ENCODE peak calls at places on chromosomes 13 and 19, in ten cellular contexts. One of them, this sample, is unnamed.

GRCh38 chr13:67635754-67636153 is 405.6 kb upstream of the PCDH9 start:
- DNase-seq in testis: no peak
- DNase-seq in endodermal cell: no peak
- DNase-seq in thoracic aorta: no peak
- DNase-seq in HL-60: no peak
- DNase-seq in mesendoderm: no peak
- DNase-seq in aorta: no peak
- DNase-seq in tibial artery: no peak
- DNase-seq in transverse colon: no peak
- DNase-seq in cardiac muscle cell: no peak
- DNase-seq in this sample: no peak

GRCh38 chr13:30429721-30430694 is 7.7 kb downstream of the UBE2L5 start:
- DNase-seq in cardiac muscle cell: no peak
- DNase-seq in transverse colon: no peak
- DNase-seq in aorta: no peak
- DNase-seq in testis: no peak
- DNase-seq in mesendoderm: peak; percentile 50
- DNase-seq in thoracic aorta: no peak
- DNase-seq in tibial artery: no peak
- DNase-seq in HL-60: no peak
- DNase-seq in endodermal cell: no peak
- DNase-seq in this sample: no peak

GRCh38 chr19:6925801-6926751 is 38.7 kb downstream of the ADGRE1 start:
- DNase-seq in thoracic aorta: no peak
- DNase-seq in aorta: no peak
- DNase-seq in HL-60: no peak
- DNase-seq in endodermal cell: peak; percentile 38
- DNase-seq in transverse colon: no peak
- DNase-seq in mesendoderm: no peak
- DNase-seq in tibial artery: no peak
- DNase-seq in testis: no peak
- DNase-seq in cardiac muscle cell: no peak
- DNase-seq in this sample: no peak

GRCh38 chr19:41564515-41565383 is 11.2 kb upstream of the CEACAM21 start:
- DNase-seq in HL-60: no peak
- DNase-seq in aorta: no peak
- DNase-seq in cardiac muscle cell: peak; percentile 30
- DNase-seq in tibial artery: no peak
- DNase-seq in transverse colon: no peak
- DNase-seq in testis: no peak
- DNase-seq in endodermal cell: peak; percentile 75
- DNase-seq in mesendoderm: peak; percentile 57
- DNase-seq in thoracic aorta: no peak
- DNase-seq in this sample: no peak

GRCh38 chr13:40292108-40292507 is 374.3 kb downstream of the FOXO1 start:
- DNase-seq in mesendoderm: no peak
- DNase-seq in HL-60: no peak
- DNase-seq in thoracic aorta: no peak
- DNase-seq in endodermal cell: no peak
- DNase-seq in tibial artery: no peak
- DNase-seq in aorta: no peak
- DNase-seq in transverse colon: no peak
- DNase-seq in testis: no peak
- DNase-seq in cardiac muscle cell: no peak
- DNase-seq in this sample: no peak

GRCh38 chr19:55801416-55801815 is 30.4 kb downstream of the NLRP11 start:
- DNase-seq in mesendoderm: no peak
- DNase-seq in tibial artery: no peak
- DNase-seq in cardiac muscle cell: no peak
- DNase-seq in aorta: no peak
- DNase-seq in thoracic aorta: no peak
- DNase-seq in HL-60: no peak
- DNase-seq in testis: no peak
- DNase-seq in endodermal cell: no peak
- DNase-seq in transverse colon: no peak
- DNase-seq in this sample: no peak

GRCh38 chr13:29906432-29907011 is 56.1 kb upstream of the UBL3 start:
- DNase-seq in aorta: no peak
- DNase-seq in thoracic aorta: no peak
- DNase-seq in tibial artery: no peak
- DNase-seq in testis: no peak
- DNase-seq in cardiac muscle cell: no peak
- DNase-seq in endodermal cell: no peak
- DNase-seq in transverse colon: peak; percentile 31
- DNase-seq in HL-60: no peak
- DNase-seq in mesendoderm: no peak
- DNase-seq in this sample: no peak

GRCh38 chr19:29665215-29665825 is at the start of gene PLEKHF1:
- DNase-seq in aorta: peak; percentile 94
- DNase-seq in cardiac muscle cell: peak; percentile 92
- DNase-seq in testis: peak; percentile 93
- DNase-seq in endodermal cell: peak; percentile 96
- DNase-seq in thoracic aorta: peak; percentile 38
- DNase-seq in HL-60: peak; percentile 64
- DNase-seq in mesendoderm: peak; percentile 83
- DNase-seq in transverse colon: peak; percentile 94
- DNase-seq in tibial artery: peak; percentile 87
- DNase-seq in this sample: peak; percentile 91

GRCh38 chr19:1285737-1286360 is at the start of gene EFNA2:
- DNase-seq in endodermal cell: no peak
- DNase-seq in tibial artery: no peak
- DNase-seq in thoracic aorta: no peak
- DNase-seq in HL-60: no peak
- DNase-seq in mesendoderm: no peak
- DNase-seq in transverse colon: no peak
- DNase-seq in testis: no peak
- DNase-seq in aorta: no peak
- DNase-seq in cardiac muscle cell: peak; percentile 58
- DNase-seq in this sample: no peak

GRCh38 chr19:52248256-52248655 is 21.1 kb upstream of the ZNF766 start:
- DNase-seq in aorta: peak; percentile 73
- DNase-seq in transverse colon: peak; percentile 66
- DNase-seq in thoracic aorta: no peak
- DNase-seq in endodermal cell: peak; percentile 78
- DNase-seq in cardiac muscle cell: peak; percentile 68
- DNase-seq in mesendoderm: peak; percentile 78
- DNase-seq in tibial artery: peak; percentile 56
- DNase-seq in HL-60: peak; percentile 31
- DNase-seq in testis: peak; percentile 72
- DNase-seq in this sample: peak; percentile 59

GRCh38 chr13:112346173-112346898 is 29.8 kb upstream of the SPACA7 start:
- DNase-seq in endodermal cell: peak; percentile 80
- DNase-seq in tibial artery: no peak
- DNase-seq in thoracic aorta: no peak
- DNase-seq in HL-60: no peak
- DNase-seq in mesendoderm: peak; percentile 50
- DNase-seq in aorta: no peak
- DNase-seq in cardiac muscle cell: peak; percentile 43
- DNase-seq in testis: no peak
- DNase-seq in transverse colon: no peak
- DNase-seq in this sample: no peak

GRCh38 chr19:33301011-33301899 is 1.1 kb downstream of the CEBPA start:
- DNase-seq in thoracic aorta: no peak
- DNase-seq in transverse colon: peak; percentile 27
- DNase-seq in mesendoderm: no peak
- DNase-seq in testis: no peak
- DNase-seq in tibial artery: no peak
- DNase-seq in HL-60: no peak
- DNase-seq in aorta: no peak
- DNase-seq in endodermal cell: peak; percentile 73
- DNase-seq in cardiac muscle cell: peak; percentile 40
- DNase-seq in this sample: no peak

GRCh38 chr13:113474179-113474578 is 16.3 kb downstream of the DCUN1D2 start:
- DNase-seq in tibial artery: peak; percentile 42
- DNase-seq in transverse colon: peak; percentile 23
- DNase-seq in testis: no peak
- DNase-seq in mesendoderm: peak; percentile 56
- DNase-seq in thoracic aorta: no peak
- DNase-seq in HL-60: peak; percentile 97
- DNase-seq in endodermal cell: no peak
- DNase-seq in aorta: no peak
- DNase-seq in cardiac muscle cell: no peak
- DNase-seq in this sample: peak; percentile 69

GRCh38 chr13:30918662-30919405 is 12.8 kb downstream of the MEDAG start:
- DNase-seq in cardiac muscle cell: no peak
- DNase-seq in aorta: no peak
- DNase-seq in endodermal cell: no peak
- DNase-seq in transverse colon: no peak
- DNase-seq in HL-60: no peak
- DNase-seq in mesendoderm: no peak
- DNase-seq in testis: no peak
- DNase-seq in tibial artery: no peak
- DNase-seq in thoracic aorta: no peak
- DNase-seq in this sample: no peak

GRCh38 chr19:54211214-54211613 is 10.6 kb downstream of the RPS9 start:
- DNase-seq in cardiac muscle cell: no peak
- DNase-seq in HL-60: no peak
- DNase-seq in thoracic aorta: no peak
- DNase-seq in testis: no peak
- DNase-seq in endodermal cell: no peak
- DNase-seq in aorta: no peak
- DNase-seq in mesendoderm: no peak
- DNase-seq in tibial artery: no peak
- DNase-seq in transverse colon: no peak
- DNase-seq in this sample: no peak
- H3K27ac ChIP-seq in cardiac muscle cell: peak overlapping the region; percentile 85
- H3K27ac ChIP-seq in HL-60: no peak overlapping the region
- H3K27ac ChIP-seq in thoracic aorta: no peak overlapping the region
- H3K27ac ChIP-seq in testis: no peak overlapping the region
- H3K27ac ChIP-seq in endodermal cell: no peak overlapping the region
- H3K27ac ChIP-seq in aorta: no peak overlapping the region
- H3K27ac ChIP-seq in mesendoderm: no peak overlapping the region
- H3K27ac ChIP-seq in tibial artery: no peak overlapping the region
- H3K27ac ChIP-seq in transverse colon: peak overlapping the region; percentile 85
- H3K27ac ChIP-seq in this sample: peak overlapping the region; percentile 95

DNA sequence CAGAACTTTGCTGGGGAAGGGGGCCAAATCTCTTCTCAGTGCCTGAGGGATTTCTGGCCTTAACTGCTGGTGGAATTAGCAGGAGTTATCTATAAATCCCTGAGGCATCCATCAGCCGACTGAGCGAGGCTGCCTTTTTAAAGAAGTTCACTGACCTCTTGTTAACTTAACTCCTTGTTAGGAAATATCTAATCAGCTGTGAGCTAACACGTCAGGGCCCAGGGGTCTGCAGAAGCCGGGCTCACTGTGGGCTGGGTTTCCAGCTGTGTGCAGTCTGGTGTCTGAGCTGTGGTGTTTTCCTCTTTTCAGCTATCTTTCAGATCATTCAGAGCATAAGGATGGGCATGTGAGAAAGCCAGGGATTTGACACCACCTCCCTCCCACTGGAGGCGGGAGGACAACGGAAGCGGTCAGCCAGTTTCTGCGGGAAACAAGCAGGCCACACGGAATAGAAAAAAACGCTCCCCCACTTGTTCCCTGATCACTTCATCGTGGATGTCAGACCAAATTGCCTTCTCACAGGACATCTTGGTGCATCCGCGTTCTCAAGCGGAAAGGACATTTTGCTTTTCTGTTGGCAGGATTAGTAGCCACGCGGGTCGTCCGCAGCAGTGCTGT is 23.4 kb downstream of the SERP2 start:
- DNase-seq in thoracic aorta: no peak
- DNase-seq in tibial artery: no peak
- DNase-seq in transverse colon: no peak
- DNase-seq in HL-60: no peak
- DNase-seq in endodermal cell: peak; percentile 83
- DNase-seq in mesendoderm: peak; percentile 96
- DNase-seq in aorta: no peak
- DNase-seq in testis: no peak
- DNase-seq in cardiac muscle cell: peak; percentile 89
- DNase-seq in this sample: peak; percentile 28
- H3K27ac ChIP-seq in thoracic aorta: no peak overlapping the region
- H3K27ac ChIP-seq in tibial artery: no peak overlapping the region
- H3K27ac ChIP-seq in transverse colon: peak overlapping the region; percentile 55
- H3K27ac ChIP-seq in HL-60: no peak overlapping the region
- H3K27ac ChIP-seq in endodermal cell: peak overlapping the region; percentile 84
- H3K27ac ChIP-seq in mesendoderm: peak overlapping the region; percentile 95
- H3K27ac ChIP-seq in aorta: no peak overlapping the region
- H3K27ac ChIP-seq in testis: peak overlapping the region; percentile 0
- H3K27ac ChIP-seq in cardiac muscle cell: peak overlapping the region; percentile 99
- H3K27ac ChIP-seq in this sample: peak overlapping the region; percentile 25

GRCh38 chr13:49977992-49978391 is 18.9 kb upstream of the TRIM13 start:
- DNase-seq in endodermal cell: no peak
- DNase-seq in mesendoderm: no peak
- DNase-seq in transverse colon: no peak
- DNase-seq in thoracic aorta: no peak
- DNase-seq in aorta: no peak
- DNase-seq in HL-60: peak; percentile 47
- DNase-seq in tibial artery: no peak
- DNase-seq in testis: no peak
- DNase-seq in cardiac muscle cell: no peak
- DNase-seq in this sample: no peak

GRCh38 chr13:49967456-49967855 is 29.4 kb upstream of the TRIM13 start:
- DNase-seq in thoracic aorta: no peak
- DNase-seq in HL-60: no peak
- DNase-seq in endodermal cell: no peak
- DNase-seq in testis: no peak
- DNase-seq in cardiac muscle cell: no peak
- DNase-seq in aorta: no peak
- DNase-seq in transverse colon: no peak
- DNase-seq in tibial artery: no peak
- DNase-seq in mesendoderm: no peak
- DNase-seq in this sample: no peak

GRCh38 chr13:49976314-49977258 is 20.3 kb upstream of the TRIM13 start:
- DNase-seq in aorta: peak; percentile 73
- DNase-seq in testis: peak; percentile 87
- DNase-seq in HL-60: peak; percentile 76
- DNase-seq in transverse colon: peak; percentile 81
- DNase-seq in thoracic aorta: no peak
- DNase-seq in endodermal cell: peak; percentile 88
- DNase-seq in tibial artery: peak; percentile 60
- DNase-seq in mesendoderm: peak; percentile 75
- DNase-seq in cardiac muscle cell: peak; percentile 85
- DNase-seq in this sample: peak; percentile 79

GRCh38 chr13:49975826-49976225 is 21.0 kb upstream of the TRIM13 start:
- DNase-seq in cardiac muscle cell: no peak
- DNase-seq in HL-60: no peak
- DNase-seq in transverse colon: no peak
- DNase-seq in tibial artery: no peak
- DNase-seq in endodermal cell: no peak
- DNase-seq in thoracic aorta: no peak
- DNase-seq in testis: no peak
- DNase-seq in aorta: no peak
- DNase-seq in mesendoderm: no peak
- DNase-seq in this sample: no peak

GRCh38 chr13:49972709-49973108 is 24.1 kb upstream of the TRIM13 start:
- DNase-seq in HL-60: no peak
- DNase-seq in endodermal cell: no peak
- DNase-seq in cardiac muscle cell: no peak
- DNase-seq in transverse colon: no peak
- DNase-seq in testis: no peak
- DNase-seq in aorta: no peak
- DNase-seq in thoracic aorta: no peak
- DNase-seq in tibial artery: no peak
- DNase-seq in mesendoderm: no peak
- DNase-seq in this sample: no peak
- H3K27ac ChIP-seq in HL-60: no peak overlapping the region
- H3K27ac ChIP-seq in endodermal cell: no peak overlapping the region
- H3K27ac ChIP-seq in cardiac muscle cell: no peak overlapping the region
- H3K27ac ChIP-seq in transverse colon: no peak overlapping the region
- H3K27ac ChIP-seq in testis: no peak overlapping the region
- H3K27ac ChIP-seq in aorta: no peak overlapping the region
- H3K27ac ChIP-seq in thoracic aorta: no peak overlapping the region
- H3K27ac ChIP-seq in tibial artery: no peak overlapping the region
- H3K27ac ChIP-seq in mesendoderm: no peak overlapping the region
- H3K27ac ChIP-seq in this sample: no peak overlapping the region

GRCh38 chr19:49860716-49861100 is 6.7 kb downstream of the PNKP start:
- DNase-seq in testis: no peak
- DNase-seq in tibial artery: peak; percentile 16
- DNase-seq in mesendoderm: no peak
- DNase-seq in aorta: no peak
- DNase-seq in thoracic aorta: no peak
- DNase-seq in cardiac muscle cell: no peak
- DNase-seq in endodermal cell: no peak
- DNase-seq in transverse colon: no peak
- DNase-seq in HL-60: no peak
- DNase-seq in this sample: no peak
- H3K27ac ChIP-seq in testis: peak overlapping the region; percentile 89
- H3K27ac ChIP-seq in tibial artery: peak overlapping the region; percentile 26
- H3K27ac ChIP-seq in mesendoderm: no peak overlapping the region
- H3K27ac ChIP-seq in aorta: no peak overlapping the region
- H3K27ac ChIP-seq in thoracic aorta: peak overlapping the region; percentile 34
- H3K27ac ChIP-seq in cardiac muscle cell: peak overlapping the region; percentile 82
- H3K27ac ChIP-seq in endodermal cell: peak overlapping the region; percentile 38
- H3K27ac ChIP-seq in transverse colon: peak overlapping the region; percentile 50
- H3K27ac ChIP-seq in HL-60: no peak overlapping the region
- H3K27ac ChIP-seq in this sample: peak overlapping the region; percentile 11

This sample was measured in lower lobe of right lung.